ENCODE peak calls at places on chromosomes 16 and 17, in seven cellular contexts. P is non-pigmented ciliary epithelial cell; K is left cardiac atrium; D is NCI-H1417; V is CD4-positive, CD25-positive, alpha-beta regulatory T cell; Y is stimulated activated CD4-positive, alpha-beta T cell treated with anti-CD3 and anti-CD28 coated beads, Interleukin-4, amount 100 ng/mL, for 4 hours; H is activated naive CD4-positive, alpha-beta T cell. T is an unnamed sample.

GRCh38 chr16:52193441-52193840 is 353.5 kb downstream of the TOX3 start:
- DNase-seq in P (no peak), K (no peak), D (no peak), V (no peak), Y (no peak), H (no peak), T (no peak)

GRCh38 chr17:27419156-27419555 is 37.1 kb upstream of the KSR1 start:
- DNase-seq in P (no peak), K (no peak), D (no peak), V (no peak), Y (no peak), H (no peak), T (no peak)

GRCh38 chr17:48692049-48692448 is 30.3 kb downstream of the PRAC1 start:
- DNase-seq in P (no peak), K (no peak), D (no peak), V (no peak), Y (no peak), H (no peak), T (no peak)

GRCh38 chr17:43556292-43556691 is 10.2 kb upstream of the ETV4 start:
- DNase-seq in P (no peak), K (no peak), D (no peak), V (no peak), Y (no peak), H (no peak), T (no peak)

GRCh38 chr16:86926146-86926545 is 347.8 kb downstream of the FOXL1 start:
- DNase-seq in P (no peak), K (no peak), D (no peak), V (no peak), Y (no peak), H (no peak), T (no peak)

GRCh38 chr16:67632415-67633172 is 12.3 kb upstream of the CARMIL2 start:
- DNase-seq in P (peak; percentile 13), K (no peak), D (no peak), V (no peak), Y (no peak), H (no peak), T (no peak)

GRCh38 chr16:31527617-31528287 is at the start of gene AHSP:
- DNase-seq in P (no peak), K (no peak), D (no peak), V (no peak), Y (no peak), H (no peak), T (no peak)

GRCh38 chr17:48549909-48550308 is 5.0 kb upstream of the HOXB2 start:
- DNase-seq in P (no peak), K (no peak), D (no peak), V (no peak), Y (no peak), H (no peak), T (no peak)